ENCODE peak calls at places on chromosomes 13 and 19, in eight cellular contexts. C, D, K, S, A, Y, M and H are unnamed samples. For H3K27me3, the result is how much of the 10 kb centered on the place peaks cover.

GRCh38 chr13:82672248-82672647 is 1210.0 kb downstream of the SLITRK1 start:
- DNase-seq in C (no peak), Y (no peak), S (no peak), D (no peak), K (no peak), A (no peak), M (no peak), H (no peak)

GRCh38 chr13:113001251-113002140 is 32.5 kb downstream of the MCF2L start:
- DNase-seq in D (no peak), S (no peak), A (peak), C (peak), M (peak), Y (peak), K (no peak), H (no peak)

GRCh38 chr13:42355118-42355840 is 83.3 kb downstream of the AKAP11 start:
- DNase-seq in M (no peak), C (no peak), D (no peak), Y (no peak), S (no peak), A (no peak), K (peak), H (no peak)

GRCh38 chr13:111367340-111367739 is 46.9 kb downstream of the TEX29 start:
- DNase-seq in S (no peak), K (no peak), M (no peak), Y (no peak), D (no peak), A (no peak), C (no peak), H (no peak)

GRCh38 chr19:33304760-33305647 is 2.7 kb upstream of the CEBPA start:
- DNase-seq in K (no peak), D (no peak), S (no peak), M (no peak), Y (no peak), C (peak), A (no peak), H (peak)

GRCh38 chr13:110471833-110472162 is 89.7 kb downstream of the RAB20 start:
- DNase-seq in Y (peak), C (no peak), K (no peak), M (peak), A (peak), D (no peak), S (peak), H (no peak)

GRCh38 chr13:99970761-99971575 is 599 bp downstream of the ZIC5 start:
- DNase-seq in M (no peak), Y (no peak), S (no peak), K (no peak), D (no peak), C (no peak), A (no peak), H (peak)

GRCh38 chr19:33394006-33394722 is 20.7 kb downstream of the CEBPG start:
- DNase-seq in A (no peak), K (no peak), C (peak), S (peak), Y (peak), D (peak), M (peak), H (peak)

GRCh38 chr19:13181747-13182388 is 31.7 kb downstream of the IER2 start:
- DNase-seq in M (peak), A (peak), S (peak), C (peak), D (no peak), K (no peak), Y (peak), H (no peak)

GRCh38 chr19:16454519-16454918 is 17.3 kb downstream of the EPS15L1 start:
- DNase-seq in S (no peak), A (no peak), D (no peak), Y (no peak), K (no peak), C (no peak), M (no peak), H (no peak)

GRCh38 chr13:101416181-101417042 is at the start of gene NALCN:
- DNase-seq in A (peak), Y (no peak), C (no peak), D (peak), S (peak), K (no peak), M (peak), H (peak)

GRCh38 chr13:112837371-112838037 is 131.5 kb upstream of the MCF2L start:
- DNase-seq in M (peak), C (no peak), K (no peak), S (no peak), Y (no peak), D (no peak), A (no peak), H (no peak)

GRCh38 chr13:32790731-32791130 is 204.5 kb downstream of the PDS5B start:
- DNase-seq in Y (no peak), K (no peak), C (no peak), A (no peak), S (no peak), D (no peak), M (peak), H (no peak)

GRCh38 chr19:38974599-38975213 is 836 bp downstream of the FBXO17 start:
- DNase-seq in D (no peak), K (no peak), M (peak), C (no peak), S (no peak), A (no peak), Y (no peak), H (no peak)

GRCh38 chr13:81487151-81487550 is 1146.2 kb upstream of the SPRY2 start:
- DNase-seq in M (peak), S (no peak), D (peak), K (no peak), A (no peak), Y (peak), C (no peak), H (peak)

GRCh38 chr13:29499766-29500165 is 95.7 kb downstream of the SLC7A1 start:
- DNase-seq in D (no peak), S (no peak), M (no peak), K (no peak), Y (no peak), A (no peak), C (peak), H (no peak)

GRCh38 chr13:106361621-106362020 is 173.8 kb downstream of the EFNB2 start:
- DNase-seq in A (no peak), C (no peak), D (no peak), S (no peak), K (no peak), M (peak), Y (no peak), H (no peak)

GRCh38 chr13:37361608-37362007 is 237.0 kb downstream of the POSTN start:
- DNase-seq in S (no peak), M (no peak), C (no peak), K (no peak), A (no peak), Y (no peak), D (peak), H (no peak)

GRCh38 chr13:36533806-36534205 is 101.5 kb downstream of the CCNA1 start:
- DNase-seq in A (no peak), S (no peak), D (peak), K (no peak), Y (no peak), M (peak), C (no peak), H (no peak)

GRCh38 chr19:7083076-7083956 is 13.8 kb downstream of the ZNF557 start:
- DNase-seq in M (peak), S (no peak), Y (peak), A (no peak), K (no peak), D (peak), C (no peak), H (no peak)

GRCh38 chr13:43751624-43752023 is 35.1 kb downstream of the ENOX1 start:
- DNase-seq in Y (no peak), S (no peak), C (no peak), A (no peak), K (no peak), D (no peak), M (peak), H (no peak)

GRCh38 chr13:67117010-67117550 is 113.1 kb downstream of the PCDH9 start:
- DNase-seq in M (peak), Y (no peak), D (no peak), K (no peak), S (no peak), A (no peak), C (no peak), H (no peak)

GRCh38 chr19:42313096-42313839 is at the start of gene TMEM145:
- DNase-seq in K (no peak), S (peak), M (peak), D (peak), C (no peak), Y (no peak), A (no peak), H (peak)

GRCh38 chr13:26837102-26837501 is 76.5 kb upstream of the GPR12 start:
- DNase-seq in Y (no peak), M (no peak), S (no peak), D (no peak), C (no peak), K (no peak), A (no peak), H (no peak)

GRCh38 chr19:40584007-40584406 is 7.3 kb downstream of the SHKBP1 start:
- DNase-seq in D (no peak), M (no peak), K (no peak), Y (peak), A (no peak), C (no peak), S (no peak), H (no peak)

GRCh38 chr19:1568320-1569019 is at the start of gene MEX3D:
- DNase-seq in K (peak), M (peak), A (peak), Y (peak), D (peak), C (peak), S (peak), H (peak)

GRCh38 chr19:17490411-17490810 is 20.1 kb downstream of the SLC27A1 start:
- DNase-seq in A (no peak), S (no peak), D (no peak), K (no peak), C (no peak), Y (no peak), M (no peak), H (no peak)

GRCh38 chr19:12603714-12604113 is 6.9 kb downstream of the ZNF490 start:
- DNase-seq in K (peak), M (peak), Y (no peak), C (no peak), A (no peak), D (no peak), S (no peak), H (no peak)

GRCh38 chr19:3474015-3474414 is 6.3 kb downstream of the SMIM24 start:
- DNase-seq in Y (no peak), D (no peak), K (no peak), C (no peak), M (no peak), S (no peak), A (no peak), H (no peak)

GRCh38 chr19:13155472-13156284 is 5.5 kb downstream of the IER2 start:
- DNase-seq in A (peak), S (peak), Y (peak), D (peak), K (peak), C (peak), M (peak), H (peak)

GRCh38 chr13:89746554-89746953 is 1600.9 kb upstream of the MIR17HG start:
- DNase-seq in Y (no peak), S (no peak), K (no peak), D (no peak), C (no peak), M (peak), A (no peak), H (no peak)

GRCh38 chr19:6273701-6274601 is 5.8 kb downstream of the MLLT1 start:
- DNase-seq in K (no peak), A (peak), C (peak), M (peak), Y (peak), S (peak), D (peak), H (peak)

GRCh38 chr19:50465986-50466771 is 10.1 kb upstream of the EMC10 start:
- DNase-seq in Y (no peak), C (peak), D (no peak), S (peak), M (no peak), K (no peak), A (no peak), H (peak)

GRCh38 chr19:42468273-42468796 is 25.6 kb upstream of the CXCL17 start:
- DNase-seq in M (peak), Y (peak), C (no peak), A (no peak), S (no peak), D (peak), K (no peak), H (no peak)

GRCh38 chr19:18676692-18677091 is 6.8 kb upstream of the CRTC1 start:
- DNase-seq in K (no peak), Y (no peak), A (no peak), D (no peak), C (no peak), S (no peak), M (no peak), H (no peak)
- H3K4me3 ChIP-seq in K (no peak), Y (no peak), A (no peak), D (no peak), C (no peak), S (no peak), M (no peak), H (no peak)

GRCh38 chr19:47417746-47418594 is 1.4 kb downstream of the MEIS3 start:
- DNase-seq in K (no peak), D (no peak), C (peak), Y (no peak), M (no peak), S (no peak), A (no peak), H (peak)
- H3K27me3 ChIP-seq in K (under half), D (half or more), C (under half), Y (half or more), M (under half), S (half or more), A (under half), H (half or more)

DNA sequence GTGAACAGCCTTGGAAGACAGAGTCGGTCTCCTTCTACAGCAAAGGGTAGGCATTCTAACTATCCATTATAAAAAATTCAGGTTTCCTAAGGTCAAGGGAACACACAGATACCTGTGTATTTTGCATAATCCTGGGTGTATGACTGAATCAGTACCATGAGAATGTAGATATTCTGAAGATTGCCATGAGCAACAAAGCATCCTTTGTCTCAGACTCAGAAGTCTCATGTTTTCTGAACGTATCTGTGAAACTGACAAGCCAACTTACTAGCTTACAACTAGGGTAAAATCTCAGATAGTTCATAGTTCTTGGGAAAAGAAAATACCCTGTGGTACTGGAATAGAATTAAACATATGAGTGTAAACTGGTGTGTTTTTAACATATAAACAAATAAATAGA is 6.5 kb downstream of the ZNF566 start:
- DNase-seq in C (no peak), M (no peak), D (peak), K (no peak), Y (no peak), A (no peak), S (no peak), H (no peak)
- H3K4me3 ChIP-seq in C (no peak), M (no peak), D (no peak), K (no peak), Y (no peak), A (no peak), S (no peak), H (no peak)

DNA sequence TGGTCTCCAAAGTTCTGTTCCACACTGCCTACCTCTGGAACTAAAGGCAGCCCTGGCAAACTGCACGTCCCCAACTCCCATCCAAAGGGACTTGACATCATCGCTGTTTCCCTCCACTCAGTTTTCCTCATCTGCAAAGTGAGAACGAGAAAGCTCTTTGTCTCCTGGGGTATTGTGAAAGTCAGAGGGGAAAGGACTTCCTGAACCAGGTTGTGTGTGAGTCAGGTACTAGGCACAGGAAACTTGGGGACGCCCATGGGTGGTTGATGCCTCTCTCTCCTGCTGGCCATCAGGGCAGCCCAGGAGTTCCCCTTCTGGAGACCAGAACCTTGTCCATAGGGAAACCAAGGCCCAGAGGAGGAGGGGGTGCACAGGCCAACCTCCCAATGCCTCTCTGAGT is 4.7 kb downstream of the CRLF1 start:
- DNase-seq in S (no peak), C (no peak), D (no peak), Y (no peak), A (no peak), K (no peak), M (no peak), H (peak)
- H3K27me3 ChIP-seq in S (under half), C (half or more), D (under half), Y (under half), A (under half), K (under half), M (half or more), H (under half)

DNA sequence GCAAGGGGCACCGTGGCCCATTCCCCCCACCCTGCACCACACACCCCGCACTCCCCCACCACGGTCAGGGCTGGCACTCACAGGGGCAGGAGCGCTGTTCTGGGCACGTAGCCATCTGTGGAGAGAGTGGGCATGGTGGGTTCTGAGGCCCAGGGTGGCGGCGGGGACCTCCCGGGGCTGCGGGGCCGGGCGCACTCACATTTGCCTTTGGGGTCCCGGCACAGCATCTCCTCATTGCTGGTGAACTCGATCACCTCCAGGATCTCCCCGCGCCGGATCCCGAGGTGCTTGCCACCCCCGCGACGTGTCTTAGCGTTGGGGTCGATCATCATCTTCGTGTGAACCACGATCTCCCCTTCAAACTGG is 12.1 kb downstream of the PRAM1 start:
- DNase-seq in K (no peak), C (no peak), M (no peak), S (no peak), D (no peak), Y (no peak), A (no peak), H (peak)
- H3K4me3 ChIP-seq in K (no peak), C (no peak), M (no peak), S (no peak), D (no peak), Y (no peak), A (no peak), H (no peak)